ENCODE peak calls at places on chromosomes 7 and 10, in six cellular contexts. M, D, W, S, Z and A are unnamed samples.

GRCh38 chr7:92695308-92696261 is 105.4 kb upstream of the FAM133B start:
- DNase-seq in D (no peak), M (peak), Z (no peak), W (no peak), S (peak), A (peak)

GRCh38 chr10:24695452-24695851 is 28.2 kb downstream of the ARHGAP21 start:
- DNase-seq in D (no peak), S (no peak), W (no peak), M (no peak), Z (no peak), A (no peak)

GRCh38 chr10:14608381-14609001 is 166.2 kb downstream of the FAM107B start:
- DNase-seq in M (no peak), Z (no peak), W (no peak), D (no peak), S (no peak), A (no peak)

GRCh38 chr7:51133992-51134391 is 182.6 kb downstream of the COBL start:
- DNase-seq in W (no peak), S (peak), Z (no peak), D (no peak), M (no peak), A (no peak)

GRCh38 chr7:72053273-72053672 is 358.9 kb downstream of the CALN1 start:
- DNase-seq in W (no peak), S (no peak), M (no peak), Z (no peak), D (no peak), A (no peak)

GRCh38 chr7:16708980-16709379 is 44.6 kb upstream of the TSPAN13 start:
- DNase-seq in W (no peak), S (peak), Z (no peak), D (no peak), M (no peak), A (peak)

GRCh38 chr10:69864321-69864720 is 62.6 kb downstream of the COL13A1 start:
- DNase-seq in Z (no peak), S (peak), M (peak), D (no peak), W (no peak), A (peak)

GRCh38 chr10:127904311-127904710 is 2.6 kb upstream of the PTPRE start:
- DNase-seq in M (no peak), Z (no peak), W (no peak), D (no peak), S (no peak), A (no peak)

GRCh38 chr7:92425311-92425947 is 21.9 kb upstream of the GATAD1 start:
- DNase-seq in M (no peak), Z (no peak), S (no peak), D (no peak), W (no peak), A (no peak)

GRCh38 chr7:99386584-99387238 is 12.2 kb downstream of the ARPC1B start:
- DNase-seq in D (no peak), M (peak), S (peak), W (no peak), Z (no peak), A (peak)

GRCh38 chr10:26593896-26594295 is 103.6 kb upstream of the PDSS1 start:
- DNase-seq in M (no peak), W (no peak), Z (no peak), D (no peak), S (no peak), A (no peak)

GRCh38 chr7:85074016-85074415 is 112.8 kb downstream of the SEMA3D start:
- DNase-seq in S (peak), M (no peak), D (no peak), Z (no peak), W (no peak), A (peak)

GRCh38 chr7:70446448-70447143 is 685.3 kb upstream of the GALNT17 start:
- DNase-seq in S (no peak), D (no peak), W (no peak), Z (no peak), M (no peak), A (no peak)

GRCh38 chr10:127368937-127369336 is 172.5 kb upstream of the INSYN2A start:
- DNase-seq in D (no peak), W (no peak), M (no peak), S (no peak), Z (no peak), A (no peak)

GRCh38 chr10:44908071-44908709 is 2.9 kb upstream of the TMEM72 start:
- DNase-seq in Z (no peak), S (peak), D (no peak), W (no peak), M (no peak), A (no peak)

GRCh38 chr7:151242181-151243044 is 6.1 kb downstream of the SMARCD3 start:
- DNase-seq in S (no peak), W (no peak), D (no peak), M (no peak), Z (no peak), A (no peak)